ENCODE peak calls at places on chromosomes 1 and 21, in four cellular contexts. One of them, this sample, is unnamed.

GRCh38 chr1:26096471-26096870 is 15.2 kb upstream of the PDIK1L start:
- DNase-seq in left ventricle myocardium inferior: no peak
- DNase-seq in EH: no peak
- DNase-seq in CD8-positive, alpha-beta T cell: no peak
- DNase-seq in this sample: no peak

GRCh38 chr1:67300561-67300960 is 7.1 kb upstream of the IL12RB2 start:
- DNase-seq in left ventricle myocardium inferior: no peak
- DNase-seq in EH: no peak
- DNase-seq in CD8-positive, alpha-beta T cell: no peak
- DNase-seq in this sample: no peak

GRCh38 chr1:109312246-109312645 is 5.4 kb upstream of the MYBPHL start:
- DNase-seq in left ventricle myocardium inferior: no peak
- DNase-seq in EH: no peak
- DNase-seq in CD8-positive, alpha-beta T cell: no peak
- DNase-seq in this sample: no peak

GRCh38 chr1:155186266-155186954 is 12.8 kb downstream of the TRIM46 start:
- DNase-seq in left ventricle myocardium inferior: peak
- DNase-seq in EH: no peak
- DNase-seq in CD8-positive, alpha-beta T cell: no peak
- DNase-seq in this sample: no peak

GRCh38 chr21:24861471-24861870 is 745.8 kb downstream of the MRPL39 start:
- DNase-seq in left ventricle myocardium inferior: no peak
- DNase-seq in EH: no peak
- DNase-seq in CD8-positive, alpha-beta T cell: no peak
- DNase-seq in this sample: no peak

GRCh38 chr21:34640858-34641257 is 25.9 kb upstream of the RCAN1 start:
- DNase-seq in left ventricle myocardium inferior: no peak
- DNase-seq in EH: peak
- DNase-seq in CD8-positive, alpha-beta T cell: no peak
- DNase-seq in this sample: peak

GRCh38 chr1:192506741-192507155 is 68.8 kb upstream of the RGS1 start:
- DNase-seq in left ventricle myocardium inferior: no peak
- DNase-seq in EH: peak
- DNase-seq in CD8-positive, alpha-beta T cell: no peak
- DNase-seq in this sample: no peak

GRCh38 chr1:207335695-207336363 is 14.4 kb downstream of the CD55 start:
- DNase-seq in left ventricle myocardium inferior: no peak
- DNase-seq in EH: no peak
- DNase-seq in CD8-positive, alpha-beta T cell: no peak
- DNase-seq in this sample: no peak

GRCh38 chr21:37670883-37671282 is 245.4 kb downstream of the KCNJ6 start:
- DNase-seq in left ventricle myocardium inferior: no peak
- DNase-seq in EH: peak
- DNase-seq in CD8-positive, alpha-beta T cell: no peak
- DNase-seq in this sample: no peak

GRCh38 chr21:25560151-25560783 is 47.0 kb downstream of the MRPL39 start:
- DNase-seq in left ventricle myocardium inferior: no peak
- DNase-seq in EH: no peak
- DNase-seq in CD8-positive, alpha-beta T cell: no peak
- DNase-seq in this sample: no peak

GRCh38 chr1:113676524-113676923 is 82.8 kb downstream of the PHTF1 start:
- DNase-seq in left ventricle myocardium inferior: no peak
- DNase-seq in EH: no peak
- DNase-seq in CD8-positive, alpha-beta T cell: no peak
- DNase-seq in this sample: no peak

GRCh38 chr1:166906647-166907046 is 30.6 kb upstream of the TADA1 start:
- DNase-seq in left ventricle myocardium inferior: no peak
- DNase-seq in EH: no peak
- DNase-seq in CD8-positive, alpha-beta T cell: no peak
- DNase-seq in this sample: no peak

GRCh38 chr1:150221552-150221951 is 14.4 kb downstream of the ANP32E start:
- DNase-seq in left ventricle myocardium inferior: no peak
- DNase-seq in EH: peak
- DNase-seq in CD8-positive, alpha-beta T cell: no peak
- DNase-seq in this sample: no peak

GRCh38 chr1:108113496-108113895 is 86.6 kb downstream of the SLC25A24 start:
- DNase-seq in left ventricle myocardium inferior: no peak
- DNase-seq in EH: no peak
- DNase-seq in CD8-positive, alpha-beta T cell: no peak
- DNase-seq in this sample: no peak

GRCh38 chr1:25757151-25757845 is 42.7 kb upstream of the SELENON start:
- DNase-seq in left ventricle myocardium inferior: no peak
- DNase-seq in EH: no peak
- DNase-seq in CD8-positive, alpha-beta T cell: no peak
- DNase-seq in this sample: no peak

This sample was measured in BJ.